ENCODE peak calls at places on chromosomes 13 and 19, in five cellular contexts. L is nucleus accumbens; O is T-helper 2 cell; Q is CD4-positive, CD25-positive, alpha-beta regulatory T cell; M is OCI-LY7. X is an unnamed sample.

GRCh38 chr19:34556500-34556899 is 74.9 kb downstream of the WTIP start:
- DNase-seq in L (no peak), O (no peak), Q (no peak), M (peak), X (no peak)

GRCh38 chr19:15498910-15499309 is 9.4 kb upstream of the CYP4F22 start:
- DNase-seq in L (no peak), O (no peak), Q (no peak), M (no peak), X (no peak)

GRCh38 chr19:45473366-45474190 is 5.8 kb downstream of the FOSB start:
- DNase-seq in L (no peak), O (peak), Q (peak), M (no peak), X (no peak)

GRCh38 chr13:27168870-27169525 is 2.6 kb downstream of the USP12 start:
- DNase-seq in L (no peak), O (no peak), Q (no peak), M (no peak), X (no peak)

GRCh38 chr13:49421391-49421790 is 22.5 kb downstream of the CAB39L start:
- DNase-seq in L (no peak), O (no peak), Q (no peak), M (peak), X (no peak)

GRCh38 chr19:58170860-58171259 is 12.0 kb upstream of the ZNF274 start:
- DNase-seq in L (no peak), O (no peak), Q (no peak), M (no peak), X (no peak)

GRCh38 chr19:38485541-38486285 is 52.2 kb downstream of the RYR1 start:
- DNase-seq in L (no peak), O (no peak), Q (no peak), M (no peak), X (no peak)

GRCh38 chr19:11581740-11582139 is 4.3 kb upstream of the ACP5 start:
- DNase-seq in L (no peak), O (no peak), Q (no peak), M (peak), X (peak)

GRCh38 chr13:99122171-99122570 is 78.5 kb upstream of the UBAC2 start:
- DNase-seq in L (no peak), O (no peak), Q (no peak), M (no peak), X (no peak)

GRCh38 chr19:10430505-10431253 is 10.3 kb downstream of the PDE4A start:
- DNase-seq in L (no peak), O (no peak), Q (no peak), M (no peak), X (no peak)

GRCh38 chr19:36103842-36104552 is 6.9 kb upstream of the OVOL3 start:
- DNase-seq in L (no peak), O (no peak), Q (no peak), M (no peak), X (no peak)

GRCh38 chr19:47133021-47133471 is 2.4 kb downstream of the SAE1 start:
- DNase-seq in L (no peak), O (no peak), Q (no peak), M (no peak), X (no peak)